ENCODE peak calls at places on chromosomes 3 and 15, in six cellular contexts. D, P, Y, T, O and U are unnamed samples.

GRCh38 chr15:42100021-42100800 is 5.8 kb upstream of the PLA2G4D start:
- DNase-seq in T (no peak), Y (no peak), O (peak; percentile 42), P (no peak), D (no peak), U (peak; percentile 80)

GRCh38 chr3:36309092-36309491 is 71.2 kb upstream of the STAC start:
- DNase-seq in O (no peak), Y (no peak), D (no peak), T (no peak), P (no peak), U (no peak)

GRCh38 chr3:45599424-45599886 is 4.9 kb downstream of the LIMD1 start:
- DNase-seq in P (no peak), Y (no peak), T (no peak), D (peak; percentile 51), O (peak; percentile 51), U (no peak)

GRCh38 chr3:150237490-150237889 is 170.6 kb upstream of the TSC22D2 start:
- DNase-seq in T (no peak), O (no peak), D (no peak), P (no peak), Y (peak; percentile 72), U (no peak)

GRCh38 chr3:123535580-123535979 is 49.3 kb downstream of the HACD2 start:
- DNase-seq in T (no peak), P (no peak), Y (no peak), O (no peak), D (no peak), U (no peak)

GRCh38 chr3:107753988-107754387 is 231.2 kb downstream of the BBX start:
- DNase-seq in T (no peak), O (no peak), P (no peak), D (no peak), Y (no peak), U (no peak)

GRCh38 chr3:151203053-151203420 is at the start of gene GPR171:
- DNase-seq in O (no peak), D (peak; percentile 29), P (no peak), T (no peak), Y (no peak), U (no peak)

GRCh38 chr3:183046883-183047282 is 52.4 kb downstream of the MCCC1 start:
- DNase-seq in T (no peak), O (no peak), Y (no peak), D (no peak), P (no peak), U (no peak)

GRCh38 chr15:41944313-41944940 is 27.9 kb downstream of the EHD4 start:
- DNase-seq in T (peak; percentile 63), P (no peak), D (no peak), Y (peak; percentile 85), O (no peak), U (no peak)

GRCh38 chr3:74353039-74353438 is 261.4 kb downstream of the CNTN3 start:
- DNase-seq in P (no peak), D (no peak), T (no peak), Y (no peak), O (no peak), U (no peak)

GRCh38 chr15:58951388-58952060 is 18.0 kb upstream of the SLTM start:
- DNase-seq in P (no peak), T (no peak), D (no peak), O (no peak), Y (no peak), U (no peak)
- TF ChIP-seq EP300 in P (no peak), T (no peak), D (no peak), O (no peak), Y (no peak), U (no peak)

GRCh38 chr3:129616713-129617112 is 10.2 kb upstream of the PLXND1 start:
- DNase-seq in Y (peak; percentile 74), P (no peak), T (no peak), D (no peak), O (no peak), U (no peak)
- H3K27ac ChIP-seq in Y (peak overlapping the region; percentile 36), P (peak overlapping the region; percentile 86), T (no peak overlapping the region), D (peak overlapping the region; percentile 56), O (peak overlapping the region; percentile 1), U (peak overlapping the region; percentile 86)

GRCh38 chr15:79322945-79323344 is 12.0 kb downstream of the TMED3 start:
- DNase-seq in T (no peak), D (no peak), Y (no peak), O (no peak), P (no peak), U (no peak)
- TF ChIP-seq POLR2A in T (no peak), D (no peak), Y (no peak), O (no peak), P (no peak), U (no peak)

DNA sequence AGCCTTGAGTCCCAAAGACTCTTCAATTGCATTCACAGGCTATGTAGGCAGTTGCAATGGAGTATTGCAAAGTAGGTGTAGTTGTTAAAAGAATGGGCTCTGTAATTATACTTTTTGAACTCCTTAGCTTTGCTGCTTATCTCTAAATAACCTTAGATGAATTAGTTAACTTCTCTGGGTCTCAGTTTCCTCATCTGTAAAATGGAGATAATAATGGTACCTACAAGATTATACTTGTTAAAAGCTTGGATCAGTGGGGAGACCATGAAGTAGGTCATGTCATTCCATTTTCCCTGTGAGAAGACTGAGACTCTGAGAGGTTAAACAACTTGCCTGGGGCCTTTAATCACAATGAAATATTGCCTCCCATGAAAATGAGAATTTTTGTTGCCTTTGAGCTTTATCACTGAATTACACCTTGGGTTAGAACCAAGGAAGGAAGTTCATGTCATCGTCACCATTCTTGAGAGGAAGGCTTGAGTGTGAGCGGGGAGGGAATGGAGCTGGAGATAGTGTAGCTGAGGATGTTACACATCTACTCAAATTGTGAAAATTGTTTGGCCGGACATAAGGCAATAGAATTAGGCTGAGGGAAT is 38.1 kb downstream of the CTDSPL start:
- DNase-seq in P (no peak), Y (no peak), O (no peak), D (no peak), T (no peak), U (no peak)
- TF ChIP-seq EP300 in P (no peak), Y (no peak), O (no peak), D (no peak), T (no peak), U (no peak)

DNA sequence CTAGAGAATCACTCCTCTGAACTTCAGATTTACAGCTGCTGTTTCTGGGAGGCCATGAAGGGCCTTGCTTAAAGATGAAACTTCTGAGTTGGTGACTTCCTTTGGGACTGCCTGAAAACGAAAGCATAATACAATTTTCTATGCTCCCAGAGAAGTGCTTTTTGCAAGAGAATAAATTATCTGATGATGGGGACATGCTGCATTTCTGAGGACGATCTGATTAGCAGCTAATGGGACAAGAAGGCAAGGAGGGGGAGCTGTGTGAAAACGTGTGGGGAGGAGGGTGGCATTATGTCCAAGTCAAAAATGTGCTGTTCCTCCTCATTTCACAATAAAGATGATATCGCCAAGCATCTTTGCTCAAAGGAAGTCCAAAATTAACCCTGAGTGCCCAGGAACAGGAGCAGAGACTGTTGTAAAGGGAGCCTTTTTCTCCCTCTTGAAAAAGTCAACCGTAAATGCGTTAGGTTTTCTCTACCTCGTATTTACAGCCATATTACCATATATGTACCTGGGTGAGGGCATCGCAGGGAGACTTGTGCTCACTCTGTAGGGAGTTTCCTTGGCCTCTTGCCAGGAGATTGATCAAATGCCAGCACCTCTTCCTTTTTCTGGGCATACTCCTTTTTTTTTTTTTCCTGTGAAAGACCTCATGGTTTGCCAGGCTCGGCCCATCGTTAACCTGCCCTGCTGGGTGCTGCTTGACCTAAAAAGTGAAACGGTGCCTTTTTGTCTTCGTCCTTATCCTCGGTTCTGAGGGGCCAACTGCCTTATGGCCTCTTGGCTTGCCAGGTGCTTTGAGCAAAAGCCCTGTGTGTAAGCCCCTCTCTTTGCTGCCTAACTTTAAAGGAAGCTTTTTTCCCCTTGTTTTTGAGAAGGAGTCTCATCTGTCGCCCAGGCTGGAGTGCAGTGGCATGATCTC is 11.5 kb downstream of the ITPR1 start:
- DNase-seq in Y (peak; percentile 75), T (peak; percentile 52), P (no peak), O (no peak), D (peak; percentile 70), U (no peak)
- H3K27ac ChIP-seq in Y (peak overlapping the region; percentile 85), T (peak overlapping the region; percentile 65), P (no peak overlapping the region), O (peak overlapping the region; percentile 55), D (peak overlapping the region; percentile 72), U (peak overlapping the region; percentile 67)

DNA sequence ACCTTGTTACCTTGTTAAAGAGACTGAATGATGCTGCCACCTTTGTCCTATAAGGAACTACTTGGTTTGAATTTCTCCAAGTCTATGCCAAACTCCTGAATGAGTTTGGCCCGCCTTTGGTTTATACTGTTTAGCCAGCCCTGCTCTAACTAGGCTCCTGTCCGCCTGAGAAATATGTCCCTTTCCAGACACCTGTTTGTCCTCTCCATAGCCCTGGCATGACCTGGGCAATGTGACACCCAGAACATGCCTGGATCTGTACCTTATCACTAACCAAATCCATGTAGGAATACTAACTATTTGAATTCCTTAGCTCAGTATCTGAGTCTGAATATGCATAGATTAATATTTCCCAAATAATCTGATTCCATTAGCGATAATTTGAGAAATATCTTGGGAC is 24.4 kb upstream of the TMC3 start:
- DNase-seq in P (no peak), T (no peak), Y (no peak), D (no peak), O (no peak), U (no peak)
- TF ChIP-seq POLR2A in P (no peak), T (no peak), Y (no peak), D (no peak), O (no peak), U (no peak)

GRCh38 chr3:154059798-154060197 is 61.4 kb upstream of the ARHGEF26 start:
- DNase-seq in D (no peak), O (no peak), Y (no peak), P (no peak), T (no peak), U (no peak)

GRCh38 chr3:154062513-154062912 is 58.7 kb upstream of the ARHGEF26 start:
- DNase-seq in O (no peak), Y (no peak), P (no peak), T (no peak), D (no peak), U (no peak)

GRCh38 chr3:154060606-154061380 is 60.4 kb upstream of the ARHGEF26 start:
- DNase-seq in P (no peak), D (no peak), Y (no peak), O (no peak), T (no peak), U (no peak)
- TF ChIP-seq EP300 in P (no peak), D (peak; percentile 19), Y (peak; percentile 52), O (no peak), T (no peak), U (no peak)

GRCh38 chr3:134699721-134700120 is 48.9 kb upstream of the KY start:
- DNase-seq in T (no peak), P (no peak), D (no peak), O (no peak), Y (no peak), U (no peak)

GRCh38 chr3:134694946-134695543 is 44.2 kb upstream of the KY start:
- DNase-seq in D (no peak), Y (no peak), O (no peak), T (no peak), P (no peak), U (no peak)

GRCh38 chr3:134697830-134698699 is 47.2 kb upstream of the KY start:
- DNase-seq in Y (no peak), T (no peak), D (no peak), P (no peak), O (no peak), U (no peak)

GRCh38 chr3:134696155-134696554 is 45.3 kb upstream of the KY start:
- DNase-seq in P (no peak), T (no peak), D (no peak), Y (no peak), O (no peak), U (no peak)

GRCh38 chr3:134699141-134699711 is 48.4 kb upstream of the KY start:
- DNase-seq in Y (no peak), D (no peak), P (no peak), T (no peak), O (no peak), U (no peak)
- H3K27ac ChIP-seq in Y (no peak overlapping the region), D (no peak overlapping the region), P (no peak overlapping the region), T (no peak overlapping the region), O (no peak overlapping the region), U (no peak overlapping the region)